ENCODE peak calls at places on chromosomes 2 and 18, in seven cellular contexts. One of them, this sample, is unnamed.

GRCh38 chr18:35131387-35132283 is 90.4 kb downstream of the MAPRE2 start:
- DNase-seq in NT2/D1: no peak
- DNase-seq in occipital lobe: peak
- DNase-seq in ovary: no peak
- DNase-seq in stimulated activated naive CD8-positive, alpha-beta T cell treated with anti-CD3 and anti-CD28 coated beads, Interleukin-15, Interleukin-2, amounts not matched to agents 100 U/mL and 50 U/mL, for 24 hours: no peak
- DNase-seq in head of caudate nucleus: peak
- DNase-seq in RKO: no peak
- DNase-seq in this sample: peak

GRCh38 chr2:156317631-156318030 is 14.9 kb downstream of the NR4A2 start:
- DNase-seq in RKO: no peak
- DNase-seq in stimulated activated naive CD8-positive, alpha-beta T cell treated with anti-CD3 and anti-CD28 coated beads, Interleukin-15, Interleukin-2, amounts not matched to agents 100 U/mL and 50 U/mL, for 24 hours: no peak
- DNase-seq in head of caudate nucleus: no peak
- DNase-seq in NT2/D1: no peak
- DNase-seq in occipital lobe: no peak
- DNase-seq in ovary: no peak
- DNase-seq in this sample: no peak

GRCh38 chr2:191015229-191015628 is 1.3 kb upstream of the STAT1 start:
- DNase-seq in occipital lobe: no peak
- DNase-seq in stimulated activated naive CD8-positive, alpha-beta T cell treated with anti-CD3 and anti-CD28 coated beads, Interleukin-15, Interleukin-2, amounts not matched to agents 100 U/mL and 50 U/mL, for 24 hours: no peak
- DNase-seq in ovary: no peak
- DNase-seq in NT2/D1: no peak
- DNase-seq in RKO: no peak
- DNase-seq in head of caudate nucleus: no peak
- DNase-seq in this sample: no peak

GRCh38 chr2:231455890-231456289 is 8.4 kb downstream of the NCL start:
- DNase-seq in occipital lobe: no peak
- DNase-seq in RKO: no peak
- DNase-seq in head of caudate nucleus: no peak
- DNase-seq in ovary: no peak
- DNase-seq in stimulated activated naive CD8-positive, alpha-beta T cell treated with anti-CD3 and anti-CD28 coated beads, Interleukin-15, Interleukin-2, amounts not matched to agents 100 U/mL and 50 U/mL, for 24 hours: no peak
- DNase-seq in NT2/D1: no peak
- DNase-seq in this sample: no peak

GRCh38 chr18:55415258-55415871 is 172.6 kb downstream of the TCF4 start:
- DNase-seq in head of caudate nucleus: peak
- DNase-seq in stimulated activated naive CD8-positive, alpha-beta T cell treated with anti-CD3 and anti-CD28 coated beads, Interleukin-15, Interleukin-2, amounts not matched to agents 100 U/mL and 50 U/mL, for 24 hours: peak
- DNase-seq in RKO: peak
- DNase-seq in occipital lobe: peak
- DNase-seq in NT2/D1: peak
- DNase-seq in ovary: peak
- DNase-seq in this sample: peak

GRCh38 chr2:10620481-10620880 is 69.3 kb downstream of the NOL10 start:
- DNase-seq in ovary: no peak
- DNase-seq in stimulated activated naive CD8-positive, alpha-beta T cell treated with anti-CD3 and anti-CD28 coated beads, Interleukin-15, Interleukin-2, amounts not matched to agents 100 U/mL and 50 U/mL, for 24 hours: no peak
- DNase-seq in head of caudate nucleus: no peak
- DNase-seq in RKO: peak
- DNase-seq in occipital lobe: no peak
- DNase-seq in NT2/D1: no peak
- DNase-seq in this sample: no peak

GRCh38 chr18:31424383-31424988 is 23.1 kb upstream of the DSG3 start:
- DNase-seq in ovary: peak
- DNase-seq in stimulated activated naive CD8-positive, alpha-beta T cell treated with anti-CD3 and anti-CD28 coated beads, Interleukin-15, Interleukin-2, amounts not matched to agents 100 U/mL and 50 U/mL, for 24 hours: peak
- DNase-seq in head of caudate nucleus: no peak
- DNase-seq in NT2/D1: peak
- DNase-seq in RKO: peak
- DNase-seq in occipital lobe: no peak
- DNase-seq in this sample: no peak

GRCh38 chr2:234550511-234551107 is 53.7 kb upstream of the ARL4C start:
- DNase-seq in RKO: peak
- DNase-seq in stimulated activated naive CD8-positive, alpha-beta T cell treated with anti-CD3 and anti-CD28 coated beads, Interleukin-15, Interleukin-2, amounts not matched to agents 100 U/mL and 50 U/mL, for 24 hours: peak
- DNase-seq in NT2/D1: peak
- DNase-seq in ovary: peak
- DNase-seq in occipital lobe: no peak
- DNase-seq in head of caudate nucleus: peak
- DNase-seq in this sample: peak

GRCh38 chr18:78934551-78935225 is 44.9 kb upstream of the SALL3 start:
- DNase-seq in stimulated activated naive CD8-positive, alpha-beta T cell treated with anti-CD3 and anti-CD28 coated beads, Interleukin-15, Interleukin-2, amounts not matched to agents 100 U/mL and 50 U/mL, for 24 hours: no peak
- DNase-seq in NT2/D1: no peak
- DNase-seq in RKO: no peak
- DNase-seq in occipital lobe: no peak
- DNase-seq in ovary: no peak
- DNase-seq in head of caudate nucleus: no peak
- DNase-seq in this sample: no peak

GRCh38 chr18:43396266-43396665 is 119.0 kb upstream of the SYT4 start:
- DNase-seq in occipital lobe: no peak
- DNase-seq in stimulated activated naive CD8-positive, alpha-beta T cell treated with anti-CD3 and anti-CD28 coated beads, Interleukin-15, Interleukin-2, amounts not matched to agents 100 U/mL and 50 U/mL, for 24 hours: no peak
- DNase-seq in RKO: peak
- DNase-seq in ovary: no peak
- DNase-seq in head of caudate nucleus: no peak
- DNase-seq in NT2/D1: no peak
- DNase-seq in this sample: no peak

GRCh38 chr2:138155304-138155703 is 191.0 kb downstream of the HNMT start:
- DNase-seq in NT2/D1: no peak
- DNase-seq in stimulated activated naive CD8-positive, alpha-beta T cell treated with anti-CD3 and anti-CD28 coated beads, Interleukin-15, Interleukin-2, amounts not matched to agents 100 U/mL and 50 U/mL, for 24 hours: no peak
- DNase-seq in ovary: no peak
- DNase-seq in RKO: no peak
- DNase-seq in head of caudate nucleus: no peak
- DNase-seq in occipital lobe: no peak
- DNase-seq in this sample: no peak

GRCh38 chr2:26558271-26559043 is 80.5 kb upstream of the OTOF start:
- DNase-seq in NT2/D1: no peak
- DNase-seq in RKO: no peak
- DNase-seq in stimulated activated naive CD8-positive, alpha-beta T cell treated with anti-CD3 and anti-CD28 coated beads, Interleukin-15, Interleukin-2, amounts not matched to agents 100 U/mL and 50 U/mL, for 24 hours: no peak
- DNase-seq in head of caudate nucleus: peak
- DNase-seq in occipital lobe: no peak
- DNase-seq in ovary: no peak
- DNase-seq in this sample: no peak

GRCh38 chr18:50469380-50469781 is 90.5 kb upstream of the MAPK4 start:
- DNase-seq in RKO: no peak
- DNase-seq in head of caudate nucleus: peak
- DNase-seq in NT2/D1: no peak
- DNase-seq in occipital lobe: peak
- DNase-seq in stimulated activated naive CD8-positive, alpha-beta T cell treated with anti-CD3 and anti-CD28 coated beads, Interleukin-15, Interleukin-2, amounts not matched to agents 100 U/mL and 50 U/mL, for 24 hours: no peak
- DNase-seq in ovary: no peak
- DNase-seq in this sample: peak

GRCh38 chr2:196967126-196967525 is 40.6 kb upstream of the PGAP1 start:
- DNase-seq in ovary: no peak
- DNase-seq in RKO: no peak
- DNase-seq in NT2/D1: no peak
- DNase-seq in stimulated activated naive CD8-positive, alpha-beta T cell treated with anti-CD3 and anti-CD28 coated beads, Interleukin-15, Interleukin-2, amounts not matched to agents 100 U/mL and 50 U/mL, for 24 hours: no peak
- DNase-seq in occipital lobe: no peak
- DNase-seq in head of caudate nucleus: no peak
- DNase-seq in this sample: no peak

GRCh38 chr2:72133721-72134407 is 13.8 kb downstream of the CYP26B1 start:
- DNase-seq in occipital lobe: no peak
- DNase-seq in stimulated activated naive CD8-positive, alpha-beta T cell treated with anti-CD3 and anti-CD28 coated beads, Interleukin-15, Interleukin-2, amounts not matched to agents 100 U/mL and 50 U/mL, for 24 hours: no peak
- DNase-seq in ovary: no peak
- DNase-seq in RKO: no peak
- DNase-seq in NT2/D1: no peak
- DNase-seq in head of caudate nucleus: no peak
- DNase-seq in this sample: peak

GRCh38 chr2:101884423-101884822 is 107.3 kb upstream of the IL1R2 start:
- DNase-seq in occipital lobe: no peak
- DNase-seq in stimulated activated naive CD8-positive, alpha-beta T cell treated with anti-CD3 and anti-CD28 coated beads, Interleukin-15, Interleukin-2, amounts not matched to agents 100 U/mL and 50 U/mL, for 24 hours: no peak
- DNase-seq in head of caudate nucleus: no peak
- DNase-seq in NT2/D1: no peak
- DNase-seq in ovary: no peak
- DNase-seq in RKO: no peak
- DNase-seq in this sample: no peak

GRCh38 chr2:156037472-156037871 is 295.0 kb downstream of the NR4A2 start:
- DNase-seq in NT2/D1: no peak
- DNase-seq in stimulated activated naive CD8-positive, alpha-beta T cell treated with anti-CD3 and anti-CD28 coated beads, Interleukin-15, Interleukin-2, amounts not matched to agents 100 U/mL and 50 U/mL, for 24 hours: no peak
- DNase-seq in head of caudate nucleus: no peak
- DNase-seq in RKO: no peak
- DNase-seq in occipital lobe: no peak
- DNase-seq in ovary: no peak
- DNase-seq in this sample: no peak

GRCh38 chr2:235603659-235604058 is 109.8 kb downstream of the AGAP1 start:
- DNase-seq in stimulated activated naive CD8-positive, alpha-beta T cell treated with anti-CD3 and anti-CD28 coated beads, Interleukin-15, Interleukin-2, amounts not matched to agents 100 U/mL and 50 U/mL, for 24 hours: no peak
- DNase-seq in ovary: no peak
- DNase-seq in head of caudate nucleus: no peak
- DNase-seq in occipital lobe: no peak
- DNase-seq in RKO: no peak
- DNase-seq in NT2/D1: no peak
- DNase-seq in this sample: no peak